ENCODE peak calls at places on chromosomes 5 and 9, in six cellular contexts. F, S, Z, D, I and O are unnamed samples.
A peak's percentile ranks its signal among the peaks of the same experiment; 100 is the strongest.

GRCh38 chr5:5165541-5166002 is 25.4 kb downstream of the ADAMTS16 start:
- DNase-seq in F (no peak), S (no peak), Z (no peak), D (peak; percentile 2), I (peak; percentile 75), O (no peak)

GRCh38 chr9:135978650-135979461 is 17.7 kb upstream of the UBAC1 start:
- DNase-seq in F (no peak), S (no peak), Z (no peak), D (no peak), I (no peak), O (no peak)

GRCh38 chr5:157381746-157382145 is 78.3 kb upstream of the NIPAL4 start:
- DNase-seq in F (no peak), S (no peak), Z (no peak), D (no peak), I (no peak), O (no peak)

GRCh38 chr9:133978226-133979123 is 13.6 kb downstream of the VAV2 start:
- DNase-seq in F (peak; percentile 67), S (no peak), Z (no peak), D (no peak), I (no peak), O (no peak)

GRCh38 chr5:114335391-114335790 is 26.5 kb upstream of the KCNN2 start:
- DNase-seq in F (no peak), S (no peak), Z (no peak), D (peak; percentile 63), I (no peak), O (no peak)

GRCh38 chr9:88660611-88661010 is 125.6 kb downstream of the NXNL2 start:
- DNase-seq in F (no peak), S (peak; percentile 57), Z (peak; percentile 8), D (peak; percentile 22), I (peak; percentile 65), O (peak; percentile 24)

GRCh38 chr9:114386886-114387677 is 700 bp downstream of the AKNA start:
- DNase-seq in F (no peak), S (no peak), Z (no peak), D (peak; percentile 21), I (peak; percentile 36), O (no peak)

GRCh38 chr9:132753593-132753880 is 83.3 kb downstream of the GTF3C4 start:
- DNase-seq in F (no peak), S (no peak), Z (no peak), D (no peak), I (no peak), O (no peak)

GRCh38 chr5:10854526-10855277 is 93.7 kb upstream of the DAP start:
- DNase-seq in F (peak; percentile 38), S (no peak), Z (no peak), D (no peak), I (no peak), O (no peak)

GRCh38 chr9:133855802-133856592 is 117.8 kb upstream of the SARDH start:
- DNase-seq in F (peak; percentile 89), S (peak; percentile 85), Z (no peak), D (no peak), I (peak; percentile 78), O (peak; percentile 8)

GRCh38 chr9:137320555-137321384 is 18.7 kb upstream of the NRARP start:
- DNase-seq in F (peak; percentile 14), S (no peak), Z (no peak), D (no peak), I (no peak), O (no peak)

GRCh38 chr5:135053278-135053677 is 19.2 kb upstream of the PITX1 start:
- DNase-seq in F (no peak), S (no peak), Z (no peak), D (no peak), I (no peak), O (peak; percentile 59)

GRCh38 chr5:141757402-141757801 is 75.4 kb upstream of the ARAP3 start:
- DNase-seq in F (peak; percentile 46), S (peak; percentile 35), Z (no peak), D (peak; percentile 38), I (peak; percentile 64), O (peak; percentile 38)

GRCh38 chr5:133469252-133469651 is 143.1 kb downstream of the FSTL4 start:
- DNase-seq in F (no peak), S (no peak), Z (no peak), D (no peak), I (no peak), O (no peak)

GRCh38 chr9:68540712-68541535 is at the start of gene TMEM252:
- DNase-seq in F (no peak), S (no peak), Z (no peak), D (no peak), I (no peak), O (no peak)

GRCh38 chr9:122071716-122072115 is 21.4 kb downstream of the TTLL11 start:
- DNase-seq in F (no peak), S (no peak), Z (no peak), D (no peak), I (no peak), O (no peak)

GRCh38 chr5:135208555-135209494 is 174.8 kb upstream of the PITX1 start:
- DNase-seq in F (no peak), S (peak; percentile 92), Z (no peak), D (peak; percentile 95), I (peak; percentile 98), O (no peak)

GRCh38 chr5:155069961-155070360 is 56.4 kb downstream of the KIF4B start:
- DNase-seq in F (no peak), S (no peak), Z (no peak), D (no peak), I (no peak), O (no peak)

GRCh38 chr5:37740331-37741066 is 99.3 kb downstream of the GDNF start:
- DNase-seq in F (no peak), S (no peak), Z (no peak), D (peak; percentile 49), I (peak; percentile 48), O (no peak)

GRCh38 chr9:107425110-107426025 is 64.2 kb downstream of the KLF4 start:
- DNase-seq in F (peak; percentile 67), S (peak; percentile 43), Z (no peak), D (no peak), I (peak; percentile 37), O (no peak)

GRCh38 chr5:141604318-141604717 is 14.5 kb downstream of the DIAPH1 start:
- DNase-seq in F (peak; percentile 12), S (peak; percentile 97), Z (no peak), D (peak; percentile 97), I (peak; percentile 97), O (no peak)

GRCh38 chr5:123344819-123345426 is 78.3 kb downstream of the CEP120 start:
- DNase-seq in F (peak; percentile 1), S (peak; percentile 31), Z (no peak), D (peak; percentile 40), I (peak; percentile 54), O (no peak)

GRCh38 chr9:109901191-109901590 is 121.2 kb downstream of the PALM2AKAP2 start:
- DNase-seq in F (no peak), S (peak; percentile 51), Z (no peak), D (peak; percentile 14), I (peak; percentile 14), O (no peak)

GRCh38 chr5:18305288-18305899 is 671.1 kb downstream of the TAF11L14 start:
- DNase-seq in F (peak; percentile 26), S (peak; percentile 33), Z (no peak), D (peak; percentile 44), I (peak; percentile 53), O (peak; percentile 30)

GRCh38 chr5:125508225-125508624 is 761.8 kb upstream of the ZNF608 start:
- DNase-seq in F (no peak), S (no peak), Z (no peak), D (no peak), I (no peak), O (no peak)

GRCh38 chr9:129489838-129490582 is 130.9 kb downstream of the C9orf50 start:
- DNase-seq in F (no peak), S (no peak), Z (no peak), D (no peak), I (no peak), O (no peak)

GRCh38 chr9:91312717-91313325 is 48.9 kb downstream of the AUH start:
- DNase-seq in F (no peak), S (no peak), Z (no peak), D (no peak), I (no peak), O (no peak)

GRCh38 chr5:179960204-179960831 is 52.6 kb upstream of the TBC1D9B start:
- DNase-seq in F (peak; percentile 45), S (no peak), Z (no peak), D (no peak), I (no peak), O (no peak)

GRCh38 chr5:99019812-99020697 is 91.2 kb upstream of the CHD1 start:
- DNase-seq in F (no peak), S (peak; percentile 63), Z (no peak), D (peak; percentile 90), I (peak; percentile 90), O (no peak)